ENCODE peak calls at places on chromosomes 3 and 15, in five cellular contexts. M is BJ, G is GM23248, C is heart left ventricle, L is fibroblast of lung. X is an unnamed sample.

GRCh38 chr15:43440721-43441281 is 52.2 kb downstream of the TP53BP1 start:
- DNase-seq in L (peak; percentile 98), C (no peak), G (peak; percentile 98), M (peak; percentile 94), X (peak; percentile 93)

GRCh38 chr3:11588755-11589154 is 55.0 kb downstream of the VGLL4 start:
- DNase-seq in G (no peak), L (no peak), C (no peak), M (no peak), X (no peak)

GRCh38 chr3:156005698-156006097 is 114.7 kb upstream of the KCNAB1 start:
- DNase-seq in G (no peak), L (no peak), M (no peak), C (no peak), X (no peak)

GRCh38 chr15:45714501-45715488 is 80.0 kb downstream of the SQOR start:
- DNase-seq in C (peak; percentile 58), G (peak; percentile 74), M (peak; percentile 11), L (peak; percentile 85), X (peak; percentile 20)

GRCh38 chr15:96367436-96368200 is 37.1 kb downstream of the NR2F2 start:
- DNase-seq in C (no peak), M (no peak), L (no peak), G (peak; percentile 31), X (no peak)

GRCh38 chr3:113747719-113748046 is 848 bp downstream of the ATP6V1A start:
- DNase-seq in G (peak; percentile 49), M (no peak), C (no peak), L (no peak), X (no peak)

GRCh38 chr3:27679691-27680090 is 42.4 kb downstream of the EOMES start:
- DNase-seq in G (peak; percentile 50), M (no peak), C (no peak), L (no peak), X (no peak)

GRCh38 chr3:104992618-104993017 is 374.1 kb upstream of the ALCAM start:
- DNase-seq in M (no peak), G (no peak), C (no peak), L (no peak), X (no peak)

GRCh38 chr3:70281663-70282062 is 30.8 kb downstream of the MDFIC2 start:
- DNase-seq in C (no peak), L (no peak), M (no peak), G (no peak), X (peak; percentile 16)

GRCh38 chr3:152084441-152084840 is 184.3 kb upstream of the MBNL1 start:
- DNase-seq in C (no peak), L (no peak), G (no peak), M (no peak), X (no peak)

GRCh38 chr15:89429986-89430385 is 66.4 kb downstream of the RHCG start:
- DNase-seq in M (no peak), C (no peak), L (no peak), G (no peak), X (no peak)

GRCh38 chr15:70023064-70023768 is 74.5 kb downstream of the TLE3 start:
- DNase-seq in L (peak; percentile 54), G (peak; percentile 97), C (no peak), M (peak; percentile 52), X (peak; percentile 20)

GRCh38 chr3:31268868-31269267 is 263.9 kb upstream of the STT3B start:
- DNase-seq in C (no peak), M (no peak), L (no peak), G (no peak), X (no peak)

GRCh38 chr15:57251941-57252340 is 124.4 kb upstream of the CGNL1 start:
- DNase-seq in C (no peak), L (peak; percentile 25), M (peak; percentile 60), G (peak; percentile 67), X (no peak)

DNA sequence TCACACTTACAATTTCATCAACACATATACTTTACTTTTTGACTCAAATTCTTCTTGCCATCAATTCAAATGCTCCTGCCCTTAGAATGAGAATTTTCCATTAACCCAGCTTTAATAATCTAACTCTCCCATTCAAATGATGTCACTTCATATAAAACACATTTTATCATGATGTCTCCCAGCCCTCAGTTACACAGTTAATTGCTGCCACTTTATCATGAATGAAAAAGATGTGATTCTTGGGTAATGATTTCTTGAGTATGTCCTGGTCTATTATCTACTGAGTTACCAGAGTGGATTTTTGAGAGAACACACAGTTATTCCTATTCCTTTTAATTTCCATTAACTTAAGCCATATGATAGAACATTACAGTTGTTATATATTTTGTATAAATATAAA is 7.6 kb downstream of the AGTR1 start:
- DNase-seq in C (no peak), G (no peak), M (no peak), L (no peak), X (no peak)
- H3K27me3 ChIP-seq in C (no peaks in the 10 kb centered on the region), G (no peaks in the 10 kb centered on the region), M (no peaks in the 10 kb centered on the region), L (no peaks in the 10 kb centered on the region), X (no peaks in the 10 kb centered on the region)

GRCh38 chr15:66252411-66253295 is 897 bp downstream of the MEGF11 start:
- DNase-seq in C (peak; percentile 63), L (peak; percentile 35), M (no peak), G (peak; percentile 76), X (no peak)
- H3K27me3 ChIP-seq in C (peaks cover 49% of the 10 kb centered on the region), L (peaks cover 75% of the 10 kb centered on the region), M (peaks cover 60% of the 10 kb centered on the region), G (peaks cover 91% of the 10 kb centered on the region), X (peaks cover 82% of the 10 kb centered on the region)

GRCh38 chr3:13113346-13114335 is 40.4 kb upstream of the IQSEC1 start:
- DNase-seq in G (no peak), M (no peak), L (no peak), C (no peak), X (no peak)

GRCh38 chr3:13115991-13116390 is 42.8 kb upstream of the IQSEC1 start:
- DNase-seq in L (no peak), M (no peak), C (no peak), G (no peak), X (no peak)

GRCh38 chr3:13115616-13115910 is 42.3 kb upstream of the IQSEC1 start:
- DNase-seq in G (no peak), C (no peak), L (no peak), M (no peak), X (no peak)

GRCh38 chr3:13114811-13115615 is 41.8 kb upstream of the IQSEC1 start:
- DNase-seq in G (no peak), C (no peak), M (no peak), L (no peak), X (no peak)

GRCh38 chr3:13116426-13116825 is 43.2 kb upstream of the IQSEC1 start:
- DNase-seq in C (no peak), G (no peak), M (no peak), L (no peak), X (no peak)
- H3K27me3 ChIP-seq in C (no peaks in the 10 kb centered on the region), G (peaks cover 29% of the 10 kb centered on the region), M (no peaks in the 10 kb centered on the region), L (no peaks in the 10 kb centered on the region), X (peaks cover 4% of the 10 kb centered on the region)

GRCh38 chr15:37106490-37107001 is 6.2 kb upstream of the MEIS2 start:
- DNase-seq in G (no peak), C (peak; percentile 59), M (no peak), L (peak; percentile 63), X (no peak)

GRCh38 chr15:37108725-37109124 is 8.4 kb upstream of the MEIS2 start:
- DNase-seq in C (no peak), M (no peak), L (no peak), G (no peak), X (no peak)

GRCh38 chr15:37107754-37108724 is 7.7 kb upstream of the MEIS2 start:
- DNase-seq in L (no peak), M (no peak), C (no peak), G (no peak), X (no peak)

GRCh38 chr15:37105795-37106333 is 5.5 kb upstream of the MEIS2 start:
- DNase-seq in G (no peak), L (no peak), M (no peak), C (no peak), X (no peak)

DNA sequence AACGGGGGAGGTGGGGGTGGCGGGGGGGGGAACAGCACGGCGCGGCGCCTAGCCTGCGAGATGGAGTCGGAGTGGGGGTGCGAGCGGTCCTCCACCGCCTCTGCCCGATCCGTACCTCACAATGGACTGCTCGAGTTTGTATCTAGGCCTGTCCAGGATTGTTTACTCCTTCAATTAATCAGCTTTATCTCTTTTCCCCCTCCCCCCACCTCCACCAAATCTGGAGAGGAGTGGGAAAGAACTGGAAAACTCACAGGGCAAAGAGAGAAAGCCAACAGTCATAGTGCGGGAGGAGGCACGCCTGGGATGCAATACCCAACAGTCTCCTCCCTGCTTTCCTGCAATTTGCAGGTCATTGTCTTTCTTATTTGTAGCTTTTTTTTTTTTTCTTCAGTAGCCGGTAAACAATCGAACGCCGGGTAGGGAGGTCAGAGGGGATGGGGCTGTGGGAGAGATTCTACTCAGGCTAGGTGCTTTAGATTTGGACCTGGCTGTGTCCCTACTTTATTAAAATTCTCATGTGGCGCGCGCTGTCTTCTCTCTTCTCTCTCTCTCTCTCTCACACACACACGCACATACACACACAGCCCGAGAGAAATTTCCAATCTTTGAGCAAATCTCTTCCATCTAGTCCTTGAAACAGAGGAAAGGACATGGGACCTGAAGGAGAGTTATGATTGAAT is 6.9 kb upstream of the MEIS2 start:
- DNase-seq in L (no peak), M (no peak), C (no peak), G (no peak), X (no peak)
- H3K27me3 ChIP-seq in L (no peaks in the 10 kb centered on the region), M (no peaks in the 10 kb centered on the region), C (peaks cover 16% of the 10 kb centered on the region), G (no peaks in the 10 kb centered on the region), X (peaks cover 18% of the 10 kb centered on the region)

DNA sequence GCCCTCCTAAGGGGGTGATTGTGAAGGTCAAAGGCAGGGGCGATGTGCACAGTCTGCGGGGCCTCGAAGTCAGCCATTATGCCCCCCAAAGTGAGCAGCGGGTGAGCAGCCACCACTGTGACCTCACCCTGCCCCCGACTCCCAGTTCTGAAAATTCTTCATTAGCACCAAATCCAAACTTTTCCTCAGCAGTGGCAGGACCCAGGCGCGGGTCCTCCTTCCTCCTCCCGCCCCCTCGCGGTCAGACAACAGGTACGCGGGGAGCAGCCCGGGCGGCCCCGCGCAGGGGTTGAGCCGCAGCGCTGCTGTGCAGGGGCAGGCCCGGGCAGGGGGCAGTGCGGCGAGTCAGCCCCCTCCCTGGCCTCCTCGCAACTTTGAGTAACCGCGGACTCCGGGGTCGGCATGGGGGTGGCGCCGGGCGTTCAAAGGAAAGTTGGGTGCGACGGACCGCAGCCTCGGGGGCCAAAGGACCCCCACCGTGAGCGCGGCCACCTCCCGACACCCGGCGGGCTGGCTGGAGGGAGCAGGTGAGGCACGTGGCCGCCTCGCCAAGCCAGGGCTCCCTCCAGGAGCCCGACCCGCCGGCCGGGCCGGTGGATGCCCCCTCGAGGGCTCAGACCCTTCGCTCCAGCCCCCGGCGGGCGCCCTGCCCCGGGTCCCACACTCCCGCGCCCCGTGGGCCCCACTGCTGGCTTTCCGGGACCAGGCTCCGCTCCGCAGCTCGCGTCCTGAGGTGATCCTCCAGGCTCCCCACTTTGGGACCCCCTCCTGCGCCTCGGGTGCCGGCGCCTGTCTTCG is 49.4 kb upstream of the CCDC174 start:
- DNase-seq in L (no peak), C (no peak), M (no peak), G (no peak), X (no peak)
- H3K27me3 ChIP-seq in L (peaks cover 9% of the 10 kb centered on the region), C (peaks cover 18% of the 10 kb centered on the region), M (peaks cover 25% of the 10 kb centered on the region), G (peaks cover 26% of the 10 kb centered on the region), X (peaks cover 37% of the 10 kb centered on the region)

GRCh38 chr15:34732430-34732829 is 22.4 kb downstream of the GJD2 start:
- DNase-seq in M (no peak), C (no peak), L (no peak), G (no peak), X (no peak)
- H3K27me3 ChIP-seq in M (no peaks in the 10 kb centered on the region), C (no peaks in the 10 kb centered on the region), L (peaks cover 6% of the 10 kb centered on the region), G (no peaks in the 10 kb centered on the region), X (peaks cover 9% of the 10 kb centered on the region)